ENCODE peak calls at places on chromosomes 16 and 17, in four cellular contexts. R, F, S and D are unnamed samples.

GRCh38 chr16:19130852-19131808 is 17.4 kb downstream of the ITPRIPL2 start:
- DNase-seq in S (peak), R (no peak), F (no peak), D (peak)

GRCh38 chr17:8222630-8223355 is 12.4 kb upstream of the AURKB start:
- DNase-seq in R (peak), S (peak), F (peak), D (peak)

GRCh38 chr16:87017388-87018012 is 299.7 kb downstream of the C16orf95 start:
- DNase-seq in R (peak), F (no peak), S (no peak), D (no peak)

GRCh38 chr17:18141210-18141803 is 32.8 kb downstream of the MYO15A start:
- DNase-seq in R (no peak), S (no peak), F (peak), D (peak)

GRCh38 chr17:41777157-41777578 is 9.3 kb downstream of the JUP start:
- DNase-seq in S (peak), F (peak), R (no peak), D (no peak)

GRCh38 chr17:42403150-42403549 is 14.9 kb upstream of the STAT3 start:
- DNase-seq in R (no peak), F (no peak), S (no peak), D (no peak)

GRCh38 chr16:89815639-89816348 is 653 bp downstream of the FANCA start:
- DNase-seq in S (no peak), R (no peak), F (no peak), D (no peak)

GRCh38 chr16:85082553-85083050 is 29.7 kb downstream of the CIBAR2 start:
- DNase-seq in R (no peak), F (no peak), S (peak), D (no peak)

GRCh38 chr16:3283525-3284447 is 495 bp downstream of the ZNF263 start:
- DNase-seq in R (no peak), S (peak), F (no peak), D (no peak)

GRCh38 chr17:38706625-38707298 is 1.7 kb downstream of the MLLT6 start:
- DNase-seq in R (no peak), S (peak), F (no peak), D (no peak)

GRCh38 chr16:55294129-55294528 is 29.9 kb upstream of the IRX6 start:
- DNase-seq in R (no peak), S (no peak), F (no peak), D (no peak)

GRCh38 chr16:68759062-68759461 is 22.0 kb downstream of the CDH1 start:
- DNase-seq in R (no peak), F (no peak), S (no peak), D (no peak)

GRCh38 chr17:77617516-77617915 is 341.0 kb upstream of the TNRC6C start:
- DNase-seq in F (no peak), S (no peak), R (no peak), D (no peak)

GRCh38 chr17:35907691-35908090 is 22.9 kb downstream of the RDM1 start:
- DNase-seq in S (no peak), F (no peak), R (no peak), D (no peak)

GRCh38 chr16:48014349-48015135 is 141.3 kb downstream of the ABCC12 start:
- DNase-seq in F (peak), S (no peak), R (peak), D (no peak)

GRCh38 chr17:68707032-68707431 is 105.9 kb upstream of the FAM20A start:
- DNase-seq in F (no peak), R (no peak), S (no peak), D (no peak)

GRCh38 chr16:2471016-2471652 is at the start of gene NTN3:
- DNase-seq in S (no peak), F (no peak), R (no peak), D (no peak)

GRCh38 chr16:4344659-4345438 is 6.3 kb downstream of the PAM16 start:
- DNase-seq in F (peak), S (no peak), R (no peak), D (no peak)

GRCh38 chr17:2925011-2925410 is 128.8 kb downstream of the RAP1GAP2 start:
- DNase-seq in R (no peak), F (no peak), S (peak), D (no peak)

GRCh38 chr17:14306602-14307001 is 5.7 kb downstream of the HS3ST3B1 start:
- DNase-seq in S (no peak), F (no peak), R (no peak), D (no peak)

GRCh38 chr16:19431636-19432340 is 14.1 kb downstream of the TMC5 start:
- DNase-seq in R (no peak), F (no peak), S (no peak), D (no peak)

GRCh38 chr16:47143329-47143676 is 442 bp downstream of the NETO2 start:
- DNase-seq in R (peak), F (peak), S (peak), D (no peak)

GRCh38 chr17:45020354-45021138 is 30.9 kb downstream of the DCAKD start:
- DNase-seq in R (no peak), F (no peak), S (peak), D (no peak)

GRCh38 chr16:7405166-7405565 is 72.5 kb downstream of the RBFOX1 start:
- DNase-seq in S (no peak), F (peak), R (no peak), D (no peak)

GRCh38 chr16:67842509-67843342 is 606 bp downstream of the THAP11 start:
- DNase-seq in R (no peak), F (peak), S (peak), D (no peak)

GRCh38 chr16:28310796-28311195 is 18.5 kb downstream of the SBK1 start:
- DNase-seq in R (no peak), S (no peak), F (no peak), D (no peak)
- H3K9ac ChIP-seq in R (no peak), S (no peak), F (no peak), D (no peak)

DNA sequence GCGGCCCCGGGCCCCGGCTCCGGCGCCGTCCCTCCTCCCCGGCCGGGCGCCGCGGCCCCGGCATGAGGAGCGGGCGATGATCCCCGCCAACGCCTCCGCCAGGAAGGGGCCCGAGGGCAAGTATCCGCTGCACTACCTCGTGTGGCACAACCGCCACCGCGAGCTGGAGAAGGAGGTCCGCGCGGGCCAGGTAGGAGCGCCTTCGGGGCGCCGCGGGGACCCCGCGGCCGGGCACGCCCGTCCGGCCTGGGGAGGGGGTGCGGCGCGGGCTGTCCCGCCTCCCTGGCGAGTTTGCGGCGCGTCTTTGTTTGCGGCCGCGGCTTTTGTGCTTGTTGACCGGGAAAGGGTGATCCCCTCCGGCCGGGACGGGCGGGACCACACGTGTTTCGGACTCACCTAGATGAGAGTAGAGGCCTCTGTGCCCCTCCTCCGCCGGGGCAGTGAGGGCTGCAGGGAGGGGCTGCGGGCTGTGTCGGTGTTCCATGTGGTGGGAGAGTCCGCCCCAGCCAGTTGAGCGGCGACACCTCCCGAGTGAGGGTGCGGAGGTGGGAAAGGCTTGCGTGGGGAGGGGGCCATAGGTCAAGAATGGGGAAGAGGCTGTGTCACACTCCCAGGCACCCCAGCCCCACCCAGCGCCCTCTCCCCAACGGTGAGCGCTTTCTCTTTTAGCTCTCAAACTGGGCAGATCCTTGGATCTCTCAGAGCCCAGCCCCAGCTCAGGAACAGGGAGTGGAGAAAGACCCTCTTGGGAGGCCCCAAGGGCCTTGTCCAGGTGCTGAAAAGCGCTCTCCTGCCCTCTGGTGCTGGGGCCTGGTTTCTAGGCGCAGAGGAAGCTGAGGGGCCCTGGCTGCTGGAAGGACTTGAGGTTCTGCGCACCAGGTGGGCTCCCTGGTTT is 861 bp downstream of the ANKRD13B start:
- DNase-seq in S (no peak), R (no peak), F (no peak), D (no peak)
- H3K9ac ChIP-seq in S (no peak), R (peak), F (no peak), D (peak)

DNA sequence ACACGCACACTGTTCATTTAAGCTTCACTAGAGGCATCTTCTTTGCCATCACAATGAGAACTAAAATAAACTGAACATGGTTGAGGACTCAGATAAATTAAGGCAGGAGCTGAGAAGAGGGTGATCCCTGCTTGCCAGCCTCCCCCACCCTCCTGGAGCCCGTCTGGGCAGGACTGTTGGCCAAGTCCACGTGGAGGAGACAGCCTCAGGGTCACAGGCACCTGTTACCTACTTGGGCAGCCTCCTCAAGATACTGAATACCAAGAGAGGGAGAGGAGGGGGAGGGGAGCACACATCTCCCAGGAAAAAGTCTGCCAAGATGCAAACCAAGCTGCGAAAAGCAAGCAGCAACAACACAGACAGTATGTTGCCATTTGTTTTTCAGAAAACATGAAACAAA is 67.4 kb downstream of the SLC39A11 start:
- DNase-seq in F (no peak), R (no peak), S (no peak), D (no peak)
- H3K9ac ChIP-seq in F (no peak), R (no peak), S (no peak), D (no peak)

GRCh38 chr17:28715217-28715616 is 2.5 kb downstream of the RAB34 start:
- DNase-seq in R (no peak), S (no peak), F (no peak), D (no peak)
- H3K9ac ChIP-seq in R (no peak), S (no peak), F (no peak), D (no peak)

GRCh38 chr17:64709481-64709880 is 47.4 kb upstream of the SMURF2 start:
- DNase-seq in S (no peak), F (no peak), R (no peak), D (no peak)
- H3K9ac ChIP-seq in S (no peak), F (no peak), R (peak), D (no peak)

DNA sequence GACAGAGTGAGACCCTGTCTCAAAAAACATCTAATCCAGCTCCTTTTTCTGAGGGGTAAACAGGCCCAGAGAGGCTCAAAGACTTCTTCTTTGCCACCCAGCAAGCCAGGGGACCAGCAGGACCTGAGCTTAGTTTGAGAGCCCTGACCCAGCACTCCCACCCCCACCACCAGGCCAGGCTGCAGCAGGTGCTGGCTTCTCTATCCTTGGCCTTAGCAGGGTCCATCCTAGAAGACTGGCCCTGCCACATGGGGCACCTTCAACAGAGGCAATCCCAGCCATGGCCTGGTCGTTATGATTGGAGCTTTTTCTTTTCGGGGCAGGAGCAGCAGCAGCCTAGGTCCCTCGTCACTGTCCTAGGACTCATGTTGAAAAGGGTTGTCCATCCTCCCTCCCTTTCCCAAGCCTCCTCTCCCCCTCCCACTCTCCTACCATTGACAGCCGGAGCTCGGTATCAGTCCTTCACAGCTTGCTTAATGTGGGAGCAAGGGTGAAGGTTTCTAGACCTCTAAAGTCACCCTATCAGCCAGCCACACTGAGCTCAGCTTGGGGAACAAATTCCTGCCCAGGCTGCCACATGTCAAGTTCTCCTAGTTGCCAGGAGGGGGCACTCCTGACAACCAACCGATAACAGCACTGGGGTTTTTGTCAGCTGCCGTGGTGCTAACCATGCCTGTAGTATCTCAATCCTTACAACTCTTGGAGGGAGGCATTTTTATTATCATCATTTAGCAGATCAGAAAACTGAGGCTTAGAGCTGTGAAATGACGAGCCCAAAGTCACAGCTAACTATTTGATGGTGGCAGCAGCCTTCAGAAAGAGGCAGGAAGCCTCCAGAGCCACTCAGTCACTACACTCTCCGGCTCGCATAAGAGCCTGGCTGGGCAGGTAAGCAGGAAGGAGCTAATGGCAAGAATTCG is 11.2 kb downstream of the MRPL27 start:
- DNase-seq in F (peak), R (peak), S (no peak), D (no peak)
- H3K9ac ChIP-seq in F (no peak), R (no peak), S (peak), D (no peak)

DNA sequence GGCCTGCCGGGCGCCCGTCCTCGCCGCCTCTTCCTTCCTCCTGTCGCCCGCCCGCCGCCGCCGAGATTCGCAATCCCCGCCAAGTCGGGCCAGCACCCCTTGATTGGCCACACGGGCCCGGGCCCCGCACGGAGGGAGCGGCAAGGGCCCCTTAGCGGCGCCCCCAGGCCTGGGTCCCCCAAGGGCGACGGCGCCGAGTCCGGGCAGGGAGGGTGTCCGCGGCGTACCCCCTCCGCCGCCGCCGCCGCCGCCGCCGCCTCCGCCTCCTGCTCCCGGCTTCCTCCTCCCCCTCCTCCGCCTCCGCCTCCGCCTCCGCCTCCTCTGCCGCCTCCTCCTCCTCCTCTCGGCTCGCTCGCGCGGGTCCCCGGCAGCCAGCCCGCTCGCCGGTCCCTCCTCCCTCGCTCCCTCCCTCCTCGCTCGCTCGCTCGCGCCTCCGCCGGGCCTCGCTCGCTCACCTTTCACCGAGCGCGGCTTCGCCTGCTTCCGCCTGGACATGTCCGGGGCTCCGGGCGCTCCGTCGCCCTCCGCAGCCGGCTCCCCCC is 561 bp downstream of the ZNF423 start:
- DNase-seq in R (no peak), S (peak), F (no peak), D (no peak)
- H3K9ac ChIP-seq in R (peak), S (no peak), F (no peak), D (peak)

GRCh38 chr17:67113481-67113880 is 69.1 kb downstream of the CACNG1 start:
- DNase-seq in R (no peak), S (no peak), F (no peak), D (no peak)

GRCh38 chr17:67109111-67109510 is 64.8 kb downstream of the CACNG1 start:
- DNase-seq in R (no peak), S (no peak), F (no peak), D (no peak)

GRCh38 chr17:67111327-67111726 is 67.0 kb downstream of the CACNG1 start:
- DNase-seq in S (no peak), R (no peak), F (no peak), D (no peak)

GRCh38 chr17:67110619-67111018 is 66.3 kb downstream of the CACNG1 start:
- DNase-seq in R (no peak), S (no peak), F (no peak), D (no peak)

GRCh38 chr17:67111808-67112207 is 67.5 kb downstream of the CACNG1 start:
- DNase-seq in S (no peak), F (no peak), R (no peak), D (no peak)
- H3K9ac ChIP-seq in S (no peak), F (no peak), R (no peak), D (no peak)